ENCODE peak calls at places on chromosomes 6 and 20, in six cellular contexts. E is suprapubic skin, L is IMR-90, P is sigmoid colon, S is gastrocnemius medialis, V is transverse colon. K is an unnamed sample. For H3K4me1 and H3K36me3, the result is how much of the 10 kb centered on the place peaks cover.

GRCh38 chr6:117605169-117605826 is 3.0 kb upstream of the GOPC start:
- DNase-seq in E (no peak), L (peak), P (no peak), S (peak), V (peak), K (peak)

GRCh38 chr6:13378669-13379590 is 50.6 kb upstream of the TBC1D7 start:
- DNase-seq in E (peak), L (no peak), P (no peak), S (no peak), V (peak), K (no peak)

GRCh38 chr20:64091340-64091739 is 7.1 kb upstream of the LKAAEAR1 start:
- DNase-seq in E (no peak), L (no peak), P (no peak), S (no peak), V (no peak), K (no peak)

GRCh38 chr20:38970302-38970701 is 8.2 kb downstream of the DHX35 start:
- DNase-seq in E (no peak), L (peak), P (no peak), S (no peak), V (no peak), K (no peak)

GRCh38 chr6:105648276-105648675 is 245.4 kb upstream of the PREP start:
- DNase-seq in E (no peak), L (no peak), P (no peak), S (no peak), V (no peak), K (no peak)

GRCh38 chr6:36666726-36667591 is 11.6 kb upstream of the CDKN1A start:
- DNase-seq in E (peak), L (peak), P (peak), S (peak), V (peak), K (peak)

GRCh38 chr6:44008821-44009370 is 118.4 kb downstream of the MRPL14 start:
- DNase-seq in E (no peak), L (no peak), P (peak), S (no peak), V (no peak), K (peak)

GRCh38 chr6:149093643-149094042 is 223.9 kb upstream of the TAB2 start:
- DNase-seq in E (no peak), L (peak), P (no peak), S (no peak), V (no peak), K (no peak)

GRCh38 chr6:134342211-134342610 is 24.3 kb upstream of the SGK1 start:
- DNase-seq in E (no peak), L (no peak), P (no peak), S (no peak), V (no peak), K (no peak)

GRCh38 chr6:165571721-165572132 is 91.3 kb downstream of the PDE10A start:
- DNase-seq in E (no peak), L (peak), P (no peak), S (no peak), V (no peak), K (no peak)

GRCh38 chr20:56779452-56780143 is 150.5 kb downstream of the TFAP2C start:
- DNase-seq in E (no peak), L (no peak), P (no peak), S (no peak), V (no peak), K (peak)

GRCh38 chr6:108561742-108562502 is 1.2 kb downstream of the FOXO3 start:
- DNase-seq in E (no peak), L (peak), P (peak), S (no peak), V (peak), K (peak)

GRCh38 chr6:84653027-84653551 is 111.3 kb downstream of the TBX18 start:
- DNase-seq in E (no peak), L (no peak), P (no peak), S (no peak), V (no peak), K (no peak)

GRCh38 chr6:141265748-141266647 is 866.7 kb upstream of the GJE1 start:
- DNase-seq in E (no peak), L (no peak), P (no peak), S (no peak), V (no peak), K (no peak)

GRCh38 chr20:51158226-51158625 is 135.3 kb upstream of the KCNG1 start:
- DNase-seq in E (no peak), L (no peak), P (no peak), S (no peak), V (no peak), K (no peak)

GRCh38 chr6:30060634-30060981 is 457 bp upstream of the POLR1H start:
- DNase-seq in E (no peak), L (peak), P (peak), S (no peak), V (peak), K (peak)

GRCh38 chr6:98576811-98577210 is 257.6 kb upstream of the POU3F2 start:
- DNase-seq in E (no peak), L (no peak), P (no peak), S (no peak), V (no peak), K (no peak)

GRCh38 chr6:136092897-136093296 is 157.2 kb downstream of the MTFR2 start:
- DNase-seq in E (no peak), L (no peak), P (no peak), S (no peak), V (no peak), K (no peak)

GRCh38 chr6:31558631-31559500 is 11.5 kb downstream of the NFKBIL1 start:
- DNase-seq in E (no peak), L (no peak), P (peak), S (no peak), V (peak), K (no peak)
- H3K4me1 ChIP-seq in E (under half), L (under half), P (under half), S (under half), V (under half), K (under half)

GRCh38 chr6:4676016-4676415 is 100.2 kb upstream of the CDYL start:
- DNase-seq in E (no peak), L (no peak), P (no peak), S (no peak), V (no peak), K (no peak)
- TF ChIP-seq POLR2A in E (no peak), L (no peak), P (no peak), S (no peak), V (no peak), K (no peak)

DNA sequence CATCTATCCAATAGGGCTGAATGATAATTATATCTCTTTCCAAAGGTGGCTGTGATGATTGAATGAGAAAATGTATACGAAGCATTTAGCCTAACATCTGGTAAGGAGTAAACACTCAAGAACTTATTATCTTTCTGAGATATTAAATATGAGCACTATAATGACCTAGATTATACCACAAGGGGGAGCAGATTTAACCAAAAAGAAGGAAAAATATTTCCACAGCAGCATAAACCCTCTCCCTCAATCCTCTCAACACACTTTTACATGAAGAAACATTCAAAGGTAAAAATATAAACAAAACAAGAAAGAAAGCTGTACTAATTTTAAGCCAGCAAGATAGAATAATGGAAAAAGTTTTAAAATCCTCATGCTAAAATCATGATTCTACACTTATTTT is 68.4 kb downstream of the SHPRH start:
- DNase-seq in E (no peak), L (peak), P (no peak), S (no peak), V (no peak), K (no peak)
- H3K36me3 ChIP-seq in E (under half), L (under half), P (under half), S (under half), V (under half), K (under half)

GRCh38 chr6:22240025-22240424 is 56.8 kb downstream of the PRL start:
- DNase-seq in E (no peak), L (no peak), P (no peak), S (no peak), V (no peak), K (no peak)
- H3K4me1 ChIP-seq in E (under half), L (under half), P (under half), S (under half), V (under half), K (under half)

GRCh38 chr6:17907467-17908229 is 79.8 kb downstream of the KIF13A start:
- DNase-seq in E (peak), L (peak), P (peak), S (peak), V (peak), K (peak)
- TF ChIP-seq POLR2A in E (no peak), L (no peak), P (no peak), S (peak), V (no peak), K (peak)

DNA sequence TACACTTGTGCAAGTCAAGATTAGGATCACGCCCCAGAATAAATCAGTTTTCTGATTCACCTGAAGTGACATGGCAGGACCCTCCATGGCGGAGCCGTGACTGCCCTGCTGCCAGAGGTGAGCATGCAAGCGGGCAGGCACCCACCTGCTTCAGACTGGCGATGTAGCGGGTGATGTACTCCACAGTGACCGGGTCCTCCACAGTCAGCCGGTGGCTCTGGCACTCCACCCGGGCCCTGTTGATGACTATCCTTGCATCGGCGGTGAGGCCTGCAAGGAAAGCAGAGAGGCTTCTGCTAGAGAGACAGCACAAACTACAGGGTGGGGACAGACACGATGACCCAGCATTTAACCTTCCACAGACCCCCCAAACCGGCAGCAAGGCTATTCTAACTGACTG is 3.6 kb downstream of the PSMA7 start:
- DNase-seq in E (no peak), L (no peak), P (no peak), S (no peak), V (no peak), K (no peak)
- H3K36me3 ChIP-seq in E (half or more), L (under half), P (under half), S (under half), V (under half), K (half or more)

GRCh38 chr20:61959301-61959700 is 106.4 kb downstream of the TAF4 start:
- DNase-seq in E (no peak), L (no peak), P (peak), S (no peak), V (no peak), K (peak)
- H3K4me1 ChIP-seq in E (under half), L (under half), P (under half), S (under half), V (under half), K (under half)

DNA sequence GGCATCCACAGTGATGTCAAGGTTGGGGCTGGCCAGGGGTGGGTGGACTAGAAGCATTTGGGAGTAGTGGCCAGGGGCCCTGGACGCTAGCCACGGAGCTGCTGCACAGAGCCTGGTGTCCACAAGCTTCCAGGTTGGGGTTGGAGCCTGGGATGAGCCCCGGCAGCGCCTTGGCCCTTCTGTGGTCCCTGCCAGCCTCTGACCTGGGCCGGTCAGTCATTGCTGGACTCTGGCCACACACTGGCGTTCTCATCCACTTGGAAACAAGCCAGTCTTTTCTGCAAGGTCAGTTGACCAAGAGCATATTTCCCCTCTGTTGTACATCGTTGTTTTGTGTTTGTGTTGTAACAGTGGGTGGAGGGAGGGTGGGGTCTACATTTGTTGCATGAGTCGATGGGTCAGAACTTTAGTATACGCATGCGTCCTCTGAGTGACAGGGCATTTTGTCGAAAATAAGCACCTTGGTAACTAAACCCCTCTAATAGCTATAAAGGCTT is 8.4 kb downstream of the PSMA7 start:
- DNase-seq in E (no peak), L (peak), P (no peak), S (peak), V (no peak), K (peak)
- TF ChIP-seq POLR2A in E (no peak), L (peak), P (no peak), S (no peak), V (no peak), K (no peak)

K was measured in adrenal gland.